ENCODE peak calls at places on chromosomes 1 and 21, in six cellular contexts. One of them, this sample, is unnamed.

GRCh38 chr21:29258626-29259335 is 39.9 kb upstream of the BACH1 start:
- DNase-seq in RPMI8226: no peak
- DNase-seq in amygdala: no peak
- DNase-seq in NCI-H1105: no peak
- DNase-seq in kidney tubule cell: peak; percentile 67
- DNase-seq in right cardiac atrium: no peak
- DNase-seq in this sample: no peak

GRCh38 chr1:239868117-239868516 is 223.6 kb upstream of the FMN2 start:
- DNase-seq in RPMI8226: no peak
- DNase-seq in amygdala: no peak
- DNase-seq in NCI-H1105: no peak
- DNase-seq in kidney tubule cell: no peak
- DNase-seq in right cardiac atrium: no peak
- DNase-seq in this sample: no peak

GRCh38 chr21:39527664-39528381 is 76.1 kb downstream of the SH3BGR start:
- DNase-seq in RPMI8226: no peak
- DNase-seq in amygdala: no peak
- DNase-seq in NCI-H1105: no peak
- DNase-seq in kidney tubule cell: peak; percentile 3
- DNase-seq in right cardiac atrium: no peak
- DNase-seq in this sample: no peak

GRCh38 chr21:37101384-37101783 is 28.3 kb downstream of the TTC3 start:
- DNase-seq in RPMI8226: no peak
- DNase-seq in amygdala: no peak
- DNase-seq in NCI-H1105: no peak
- DNase-seq in kidney tubule cell: peak; percentile 9
- DNase-seq in right cardiac atrium: no peak
- DNase-seq in this sample: no peak

GRCh38 chr1:27522860-27523665 is 33.1 kb upstream of the WASF2 start:
- DNase-seq in RPMI8226: no peak
- DNase-seq in amygdala: peak; percentile 52
- DNase-seq in NCI-H1105: no peak
- DNase-seq in kidney tubule cell: no peak
- DNase-seq in right cardiac atrium: peak; percentile 83
- DNase-seq in this sample: peak; percentile 65

GRCh38 chr1:91503975-91504530 is 3.4 kb downstream of the CDC7 start:
- DNase-seq in RPMI8226: no peak
- DNase-seq in amygdala: no peak
- DNase-seq in NCI-H1105: no peak
- DNase-seq in kidney tubule cell: no peak
- DNase-seq in right cardiac atrium: no peak
- DNase-seq in this sample: no peak

GRCh38 chr1:143643148-143643885 is 328.5 kb downstream of the FAM72C start:
- DNase-seq in RPMI8226: no peak
- DNase-seq in amygdala: no peak
- DNase-seq in NCI-H1105: no peak
- DNase-seq in kidney tubule cell: no peak
- DNase-seq in right cardiac atrium: no peak
- DNase-seq in this sample: no peak

GRCh38 chr1:82567308-82567707 is 766.6 kb downstream of the ADGRL2 start:
- DNase-seq in RPMI8226: no peak
- DNase-seq in amygdala: no peak
- DNase-seq in NCI-H1105: no peak
- DNase-seq in kidney tubule cell: peak; percentile 13
- DNase-seq in right cardiac atrium: no peak
- DNase-seq in this sample: no peak

GRCh38 chr21:43976661-43977060 is 35.4 kb upstream of the TRAPPC10 start:
- DNase-seq in RPMI8226: no peak
- DNase-seq in amygdala: no peak
- DNase-seq in NCI-H1105: no peak
- DNase-seq in kidney tubule cell: no peak
- DNase-seq in right cardiac atrium: no peak
- DNase-seq in this sample: no peak

GRCh38 chr1:247392088-247392487 is 23.9 kb upstream of the NLRP3 start:
- DNase-seq in RPMI8226: no peak
- DNase-seq in amygdala: no peak
- DNase-seq in NCI-H1105: no peak
- DNase-seq in kidney tubule cell: no peak
- DNase-seq in right cardiac atrium: no peak
- DNase-seq in this sample: no peak

GRCh38 chr1:191034126-191034525 is 556.5 kb upstream of the BRINP3 start:
- DNase-seq in RPMI8226: no peak
- DNase-seq in amygdala: no peak
- DNase-seq in NCI-H1105: no peak
- DNase-seq in kidney tubule cell: peak; percentile 65
- DNase-seq in right cardiac atrium: no peak
- DNase-seq in this sample: no peak

GRCh38 chr1:70392626-70393025 is 18.4 kb upstream of the CTH start:
- DNase-seq in RPMI8226: no peak
- DNase-seq in amygdala: no peak
- DNase-seq in NCI-H1105: no peak
- DNase-seq in kidney tubule cell: no peak
- DNase-seq in right cardiac atrium: no peak
- DNase-seq in this sample: no peak

GRCh38 chr1:111399792-111400610 is 27.5 kb downstream of the OVGP1 start:
- DNase-seq in RPMI8226: peak; percentile 32
- DNase-seq in amygdala: no peak
- DNase-seq in NCI-H1105: peak; percentile 49
- DNase-seq in kidney tubule cell: peak; percentile 42
- DNase-seq in right cardiac atrium: no peak
- DNase-seq in this sample: peak; percentile 67

GRCh38 chr1:160877221-160877620 is 7.8 kb downstream of the ITLN1 start:
- DNase-seq in RPMI8226: peak; percentile 7
- DNase-seq in amygdala: no peak
- DNase-seq in NCI-H1105: no peak
- DNase-seq in kidney tubule cell: no peak
- DNase-seq in right cardiac atrium: no peak
- DNase-seq in this sample: peak; percentile 53

GRCh38 chr1:37606481-37607263 is 10.9 kb upstream of the GNL2 start:
- DNase-seq in RPMI8226: no peak
- DNase-seq in amygdala: no peak
- DNase-seq in NCI-H1105: no peak
- DNase-seq in kidney tubule cell: no peak
- DNase-seq in right cardiac atrium: no peak
- DNase-seq in this sample: no peak

This sample was measured in OCI-LY7.